ENCODE peak calls at places on chromosomes 16 and 17, in eight cellular contexts. B is memory B cell; M is globus pallidus; I is bronchial epithelial cell; G is SHP77; Y is central memory CD4-positive, alpha-beta T cell; U is DMS79 treated with DMSO at 0.1 percent for 48 hours; X is HepG2. D is an unnamed sample.
A peak's percentile ranks its signal among the peaks of the same experiment; 100 is the strongest.

GRCh38 chr16:67249178-67249759 is 490 bp downstream of the SLC9A5 start:
- DNase-seq in B (no peak), M (no peak), I (no peak), G (no peak), Y (no peak), U (no peak), X (no peak), D (no peak)

GRCh38 chr16:82633964-82634600 is 7.3 kb downstream of the CDH13 start:
- DNase-seq in B (no peak), M (peak; percentile 91), I (peak; percentile 84), G (no peak), Y (no peak), U (no peak), X (no peak), D (peak; percentile 73)

GRCh38 chr17:78645421-78646295 is 68.5 kb upstream of the DNAH17 start:
- DNase-seq in B (peak; percentile 79), M (peak; percentile 70), I (peak; percentile 5), G (no peak), Y (peak; percentile 53), U (no peak), X (no peak), D (peak; percentile 29)

GRCh38 chr16:57863434-57864160 is 61.3 kb upstream of the KIFC3 start:
- DNase-seq in B (no peak), M (peak; percentile 79), I (peak; percentile 59), G (no peak), Y (no peak), U (peak; percentile 31), X (peak; percentile 68), D (peak; percentile 82)

GRCh38 chr17:58537266-58537665 is 22.8 kb upstream of the MTMR4 start:
- DNase-seq in B (no peak), M (no peak), I (no peak), G (no peak), Y (no peak), U (no peak), X (no peak), D (no peak)

GRCh38 chr16:4404967-4405696 is 11.3 kb downstream of the CORO7 start:
- DNase-seq in B (no peak), M (no peak), I (no peak), G (peak; percentile 44), Y (no peak), U (no peak), X (no peak), D (no peak)

GRCh38 chr16:252366-253337 is 18.0 kb downstream of the FAM234A start:
- DNase-seq in B (no peak), M (no peak), I (no peak), G (no peak), Y (peak; percentile 20), U (no peak), X (no peak), D (no peak)

GRCh38 chr16:28935924-28936783 is 4.4 kb downstream of the CD19 start:
- DNase-seq in B (peak; percentile 75), M (peak; percentile 53), I (peak; percentile 61), G (peak; percentile 72), Y (peak; percentile 83), U (no peak), X (peak; percentile 88), D (peak; percentile 32)

GRCh38 chr16:22721497-22722100 is 92.4 kb upstream of the HS3ST2 start:
- DNase-seq in B (no peak), M (no peak), I (no peak), G (no peak), Y (no peak), U (peak; percentile 66), X (no peak), D (no peak)

GRCh38 chr17:38508570-38508950 is 80.3 kb downstream of the ARHGAP23 start:
- DNase-seq in B (no peak), M (no peak), I (no peak), G (no peak), Y (no peak), U (no peak), X (no peak), D (no peak)

GRCh38 chr16:56226187-56226586 is 34.9 kb downstream of the GNAO1 start:
- DNase-seq in B (no peak), M (no peak), I (no peak), G (no peak), Y (no peak), U (no peak), X (no peak), D (no peak)

GRCh38 chr17:78381601-78382168 is 3.2 kb downstream of the PGS1 start:
- DNase-seq in B (no peak), M (no peak), I (peak; percentile 54), G (no peak), Y (peak; percentile 73), U (no peak), X (no peak), D (no peak)

GRCh38 chr17:48113201-48113676 is 5.7 kb downstream of the SNX11 start:
- DNase-seq in B (no peak), M (no peak), I (no peak), G (no peak), Y (peak; percentile 45), U (no peak), X (no peak), D (no peak)

GRCh38 chr17:30954046-30954805 is 16.6 kb upstream of the RNF135 start:
- DNase-seq in B (no peak), M (no peak), I (no peak), G (no peak), Y (no peak), U (no peak), X (no peak), D (peak; percentile 37)

GRCh38 chr17:78416791-78417530 is 38.5 kb downstream of the PGS1 start:
- DNase-seq in B (no peak), M (no peak), I (no peak), G (no peak), Y (no peak), U (no peak), X (no peak), D (peak; percentile 19)

GRCh38 chr16:51526622-51527021 is 375.6 kb upstream of the SALL1 start:
- DNase-seq in B (no peak), M (no peak), I (no peak), G (no peak), Y (no peak), U (no peak), X (no peak), D (no peak)

GRCh38 chr17:15392326-15392739 is 50.9 kb upstream of the TEKT3 start:
- DNase-seq in B (no peak), M (no peak), I (peak; percentile 92), G (no peak), Y (no peak), U (no peak), X (no peak), D (no peak)

GRCh38 chr16:50889746-50890145 is 147.9 kb downstream of the CYLD start:
- DNase-seq in B (no peak), M (no peak), I (no peak), G (no peak), Y (no peak), U (no peak), X (no peak), D (no peak)

GRCh38 chr17:31274252-31274651 is 22.8 kb downstream of the OMG start:
- DNase-seq in B (no peak), M (no peak), I (peak; percentile 98), G (no peak), Y (no peak), U (peak; percentile 86), X (peak; percentile 39), D (peak; percentile 4)

GRCh38 chr17:76796081-76796480 is 58.2 kb downstream of the MFSD11 start:
- DNase-seq in B (no peak), M (no peak), I (no peak), G (no peak), Y (no peak), U (no peak), X (no peak), D (no peak)

GRCh38 chr17:1069847-1070246 is 72.9 kb downstream of the TIMM22 start:
- DNase-seq in B (no peak), M (no peak), I (no peak), G (no peak), Y (no peak), U (no peak), X (no peak), D (no peak)

GRCh38 chr16:640614-641013 is 1.0 kb upstream of the MCRIP2 start:
- DNase-seq in B (no peak), M (no peak), I (no peak), G (no peak), Y (no peak), U (no peak), X (no peak), D (no peak)

GRCh38 chr17:77011173-77012011 is 129.4 kb upstream of the SEC14L1 start:
- DNase-seq in B (no peak), M (no peak), I (peak; percentile 41), G (peak; percentile 52), Y (peak; percentile 36), U (no peak), X (peak; percentile 53), D (peak; percentile 33)

GRCh38 chr17:83012873-83013778 is 66.3 kb upstream of the METRNL start:
- DNase-seq in B (no peak), M (no peak), I (peak; percentile 27), G (no peak), Y (no peak), U (no peak), X (no peak), D (no peak)

GRCh38 chr17:62187681-62188080 is 122.6 kb upstream of the MED13 start:
- DNase-seq in B (no peak), M (no peak), I (no peak), G (no peak), Y (no peak), U (no peak), X (no peak), D (no peak)

GRCh38 chr17:77254961-77255741 is 114.4 kb downstream of the SEC14L1 start:
- DNase-seq in B (no peak), M (no peak), I (peak; percentile 97), G (no peak), Y (no peak), U (peak; percentile 49), X (peak; percentile 73), D (no peak)

GRCh38 chr16:19687279-19687678 is 30.7 kb downstream of the KNOP1 start:
- DNase-seq in B (no peak), M (no peak), I (no peak), G (no peak), Y (no peak), U (no peak), X (no peak), D (no peak)

GRCh38 chr16:28003923-28004322 is 59.6 kb downstream of the GSG1L start:
- DNase-seq in B (no peak), M (no peak), I (no peak), G (no peak), Y (no peak), U (no peak), X (no peak), D (no peak)

GRCh38 chr17:67528751-67529436 is 151.8 kb downstream of the PITPNC1 start:
- DNase-seq in B (no peak), M (peak; percentile 80), I (peak; percentile 73), G (peak; percentile 85), Y (no peak), U (peak; percentile 68), X (peak; percentile 92), D (peak; percentile 82)

GRCh38 chr17:67853703-67854102 is 28.4 kb downstream of the BPTF start:
- DNase-seq in B (no peak), M (no peak), I (no peak), G (no peak), Y (no peak), U (no peak), X (no peak), D (no peak)